ENCODE peak calls at places on chromosomes 7 and 10, in seven cellular contexts. U is omental fat pad; R is CD8-positive, alpha-beta T cell; K is activated CD4-positive, alpha-beta T cell treated with anti-CD3 and anti-CD28 coated beads, Interleukin-2, amount 10 ng/mL, durations not matched to agents 7 days and 5 days; O is RPMI7951; P is cardiac fibroblast; Z is HuH-7.5. I is an unnamed sample.

GRCh38 chr10:87861566-87861952 is 1.8 kb downstream of the KLLN start:
- DNase-seq in U (peak; percentile 75), R (no peak), K (no peak), O (no peak), P (peak; percentile 93), Z (peak; percentile 73), I (peak; percentile 92)

GRCh38 chr7:28621369-28621807 is 209.1 kb downstream of the CREB5 start:
- DNase-seq in U (no peak), R (no peak), K (no peak), O (no peak), P (no peak), Z (no peak), I (no peak)

GRCh38 chr7:98840604-98841508 is 29.0 kb downstream of the TMEM130 start:
- DNase-seq in U (no peak), R (no peak), K (no peak), O (peak; percentile 48), P (peak; percentile 50), Z (no peak), I (peak; percentile 31)

GRCh38 chr7:84998665-84999064 is 188.2 kb downstream of the SEMA3D start:
- DNase-seq in U (no peak), R (no peak), K (no peak), O (no peak), P (no peak), Z (no peak), I (no peak)

GRCh38 chr10:23197416-23197861 is 5.3 kb downstream of the PTF1A start:
- DNase-seq in U (no peak), R (no peak), K (no peak), O (no peak), P (no peak), Z (no peak), I (no peak)

GRCh38 chr10:62803993-62804383 is 532 bp upstream of the ADO start:
- DNase-seq in U (no peak), R (no peak), K (no peak), O (no peak), P (no peak), Z (no peak), I (no peak)

GRCh38 chr10:99993994-99994689 is 15.6 kb downstream of the DNMBP start:
- DNase-seq in U (no peak), R (peak; percentile 35), K (peak; percentile 61), O (peak; percentile 94), P (peak; percentile 95), Z (no peak), I (peak; percentile 93)

GRCh38 chr7:102012941-102013461 is 195.6 kb downstream of the CUX1 start:
- DNase-seq in U (no peak), R (no peak), K (no peak), O (peak; percentile 47), P (peak; percentile 33), Z (no peak), I (peak; percentile 70)

GRCh38 chr7:135282621-135283295 is 49.1 kb downstream of the STRA8 start:
- DNase-seq in U (no peak), R (no peak), K (peak; percentile 7), O (no peak), P (peak; percentile 89), Z (no peak), I (peak; percentile 62)

GRCh38 chr10:7755103-7755502 is 32.7 kb downstream of the KIN start:
- DNase-seq in U (no peak), R (no peak), K (no peak), O (no peak), P (no peak), Z (no peak), I (no peak)

GRCh38 chr7:45692031-45692430 is 117.9 kb downstream of the ADCY1 start:
- DNase-seq in U (no peak), R (no peak), K (no peak), O (no peak), P (no peak), Z (no peak), I (no peak)

GRCh38 chr10:62811159-62811875 is 4.8 kb downstream of the EGR2 start:
- DNase-seq in U (no peak), R (no peak), K (peak; percentile 48), O (no peak), P (no peak), Z (no peak), I (no peak)

I was measured in fibroblast of pulmonary artery.